ENCODE peak calls at places on chromosome 18, in four cellular contexts. One of them, this sample, is unnamed.

GRCh38 chr18:421236-422155 is 79.0 kb downstream of the COLEC12 start:
- DNase-seq in HepG2: peak; percentile 14
- DNase-seq in K562: no peak
- DNase-seq in HCT116: no peak
- DNase-seq in this sample: no peak

GRCh38 chr18:56284319-56284718 is 354.1 kb downstream of the TXNL1 start:
- DNase-seq in HCT116: no peak
- DNase-seq in K562: no peak
- DNase-seq in HepG2: no peak
- DNase-seq in this sample: no peak

GRCh38 chr18:56124186-56124585 is 514.2 kb downstream of the TXNL1 start:
- DNase-seq in HCT116: no peak
- DNase-seq in HepG2: no peak
- DNase-seq in K562: no peak
- DNase-seq in this sample: no peak

GRCh38 chr18:27704721-27705361 is 472.1 kb downstream of the CDH2 start:
- DNase-seq in HCT116: no peak
- DNase-seq in HepG2: no peak
- DNase-seq in K562: no peak
- DNase-seq in this sample: no peak

GRCh38 chr18:820591-821170 is 8.6 kb upstream of the YES1 start:
- DNase-seq in HCT116: no peak
- DNase-seq in HepG2: no peak
- DNase-seq in K562: no peak
- DNase-seq in this sample: no peak

GRCh38 chr18:35611518-35611917 is 30.0 kb downstream of the GALNT1 start:
- DNase-seq in K562: no peak
- DNase-seq in HCT116: no peak
- DNase-seq in HepG2: no peak
- DNase-seq in this sample: no peak

GRCh38 chr18:35573531-35573930 is 8.0 kb upstream of the GALNT1 start:
- DNase-seq in K562: no peak
- DNase-seq in HepG2: no peak
- DNase-seq in HCT116: no peak
- DNase-seq in this sample: no peak

GRCh38 chr18:26919656-26920055 is 54.1 kb upstream of the AQP4 start:
- DNase-seq in K562: no peak
- DNase-seq in HCT116: no peak
- DNase-seq in HepG2: no peak
- DNase-seq in this sample: no peak

GRCh38 chr18:69785466-69785865 is 162.2 kb downstream of the CD226 start:
- DNase-seq in HepG2: no peak
- DNase-seq in K562: no peak
- DNase-seq in HCT116: no peak
- DNase-seq in this sample: no peak

GRCh38 chr18:68660355-68661183 is 54.3 kb downstream of the TMX3 start:
- DNase-seq in HepG2: peak; percentile 33
- DNase-seq in K562: peak; percentile 8
- DNase-seq in HCT116: peak; percentile 29
- DNase-seq in this sample: peak; percentile 22

GRCh38 chr18:25137133-25137472 is 214.9 kb downstream of the ZNF521 start:
- DNase-seq in HCT116: no peak
- DNase-seq in HepG2: no peak
- DNase-seq in K562: no peak
- DNase-seq in this sample: no peak

GRCh38 chr18:46563317-46563716 is 93.7 kb downstream of the LOXHD1 start:
- DNase-seq in HCT116: no peak
- DNase-seq in HepG2: no peak
- DNase-seq in K562: no peak
- DNase-seq in this sample: no peak

GRCh38 chr18:24801011-24801410 is 340.6 kb downstream of the HRH4 start:
- DNase-seq in HepG2: no peak
- DNase-seq in HCT116: no peak
- DNase-seq in K562: no peak
- DNase-seq in this sample: no peak

GRCh38 chr18:46418657-46419260 is 238.3 kb downstream of the LOXHD1 start:
- DNase-seq in K562: no peak
- DNase-seq in HCT116: no peak
- DNase-seq in HepG2: no peak
- DNase-seq in this sample: no peak

GRCh38 chr18:49300538-49300937 is 159.9 kb downstream of the DYM start:
- DNase-seq in HCT116: no peak
- DNase-seq in HepG2: no peak
- DNase-seq in K562: no peak
- DNase-seq in this sample: no peak

GRCh38 chr18:25341861-25342260 is 10.1 kb downstream of the ZNF521 start:
- DNase-seq in HCT116: no peak
- DNase-seq in HepG2: no peak
- DNase-seq in K562: no peak
- DNase-seq in this sample: no peak

GRCh38 chr18:32158108-32158624 is 31.7 kb upstream of the MEP1B start:
- DNase-seq in HepG2: peak; percentile 81
- DNase-seq in HCT116: peak; percentile 85
- DNase-seq in K562: peak; percentile 67
- DNase-seq in this sample: peak; percentile 57

GRCh38 chr18:31942301-31942998 is 478 bp downstream of the TRAPPC8 start:
- DNase-seq in HepG2: no peak
- DNase-seq in HCT116: no peak
- DNase-seq in K562: peak; percentile 45
- DNase-seq in this sample: no peak

GRCh38 chr18:12366379-12366778 is 10.6 kb downstream of the AFG3L2 start:
- DNase-seq in K562: no peak
- DNase-seq in HepG2: no peak
- DNase-seq in HCT116: no peak
- DNase-seq in this sample: no peak

GRCh38 chr18:33355756-33356155 is 84.8 kb downstream of the CCDC178 start:
- DNase-seq in HepG2: no peak
- DNase-seq in K562: no peak
- DNase-seq in HCT116: no peak
- DNase-seq in this sample: no peak

GRCh38 chr18:58911241-58911640 is 46.6 kb downstream of the ZNF532 start:
- DNase-seq in HCT116: no peak
- DNase-seq in HepG2: no peak
- DNase-seq in K562: no peak
- DNase-seq in this sample: no peak

GRCh38 chr18:58135170-58135569 is 91.1 kb downstream of the NEDD4L start:
- DNase-seq in HepG2: peak; percentile 32
- DNase-seq in K562: no peak
- DNase-seq in HCT116: no peak
- DNase-seq in this sample: no peak

GRCh38 chr18:47254341-47254939 is 3.0 kb upstream of the SKOR2 start:
- DNase-seq in K562: peak; percentile 10
- DNase-seq in HepG2: peak; percentile 18
- DNase-seq in HCT116: no peak
- DNase-seq in this sample: no peak

GRCh38 chr18:44181951-44182350 is 498.7 kb upstream of the SETBP1 start:
- DNase-seq in HCT116: no peak
- DNase-seq in HepG2: no peak
- DNase-seq in K562: no peak
- DNase-seq in this sample: no peak

GRCh38 chr18:13296868-13297574 is 78.5 kb downstream of the LDLRAD4 start:
- DNase-seq in K562: no peak
- DNase-seq in HCT116: no peak
- DNase-seq in HepG2: no peak
- DNase-seq in this sample: no peak

GRCh38 chr18:3453540-3454364 is 3.8 kb downstream of the TGIF1 start:
- DNase-seq in HepG2: peak; percentile 96
- DNase-seq in K562: no peak
- DNase-seq in HCT116: no peak
- DNase-seq in this sample: no peak

GRCh38 chr18:65365245-65365955 is 385.4 kb upstream of the CDH7 start:
- DNase-seq in HCT116: no peak
- DNase-seq in K562: no peak
- DNase-seq in HepG2: no peak
- DNase-seq in this sample: no peak

GRCh38 chr18:33720133-33720532 is 142.1 kb downstream of the ASXL3 start:
- DNase-seq in HCT116: no peak
- DNase-seq in HepG2: no peak
- DNase-seq in K562: no peak
- DNase-seq in this sample: peak; percentile 17

GRCh38 chr18:34976899-34977786 is 64.1 kb upstream of the MAPRE2 start:
- DNase-seq in HCT116: no peak
- DNase-seq in K562: peak; percentile 42
- DNase-seq in HepG2: peak; percentile 70
- DNase-seq in this sample: no peak

GRCh38 chr18:48990497-48991298 is 39.9 kb upstream of the SMAD7 start:
- DNase-seq in K562: peak; percentile 25
- DNase-seq in HCT116: no peak
- DNase-seq in HepG2: peak; percentile 76
- DNase-seq in this sample: no peak

DNA sequence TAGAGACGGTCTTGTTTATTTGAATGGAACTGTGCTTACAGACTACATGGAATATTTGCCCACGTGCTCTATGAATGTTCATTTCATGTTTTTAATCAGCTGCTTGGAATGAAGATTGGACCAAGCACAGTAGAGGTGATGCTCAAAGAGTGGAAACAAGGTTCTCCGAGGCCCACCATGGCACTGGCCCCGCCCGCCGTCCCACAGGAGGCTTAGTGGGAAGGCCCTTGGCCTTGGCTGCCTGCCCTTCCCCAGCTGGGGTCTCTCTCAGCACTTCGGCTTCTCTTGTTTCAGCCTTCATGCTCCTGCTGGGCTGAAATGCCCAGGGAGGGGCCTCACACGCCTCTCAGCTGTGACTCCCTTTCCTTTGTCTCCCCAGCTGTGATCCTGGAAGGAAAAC is 833.1 kb downstream of the GALR1 start:
- DNase-seq in K562: no peak
- DNase-seq in HCT116: no peak
- DNase-seq in HepG2: no peak
- DNase-seq in this sample: no peak
- TF ChIP-seq TCF7L2 in K562: no peak
- TF ChIP-seq TCF7L2 in HCT116: no peak
- TF ChIP-seq TCF7L2 in HepG2: no peak
- TF ChIP-seq TCF7L2 in this sample: no peak

GRCh38 chr18:50776383-50776782 is 43.4 kb downstream of the MRO start:
- DNase-seq in K562: no peak
- DNase-seq in HCT116: no peak
- DNase-seq in HepG2: no peak
- DNase-seq in this sample: no peak
- TF ChIP-seq TCF7L2 in K562: no peak
- TF ChIP-seq TCF7L2 in HCT116: no peak
- TF ChIP-seq TCF7L2 in HepG2: no peak
- TF ChIP-seq TCF7L2 in this sample: no peak

GRCh38 chr18:29693334-29693733 is 1349.2 kb downstream of the DSC3 start:
- DNase-seq in K562: no peak
- DNase-seq in HCT116: no peak
- DNase-seq in HepG2: no peak
- DNase-seq in this sample: no peak
- TF ChIP-seq TCF7L2 in K562: no peak
- TF ChIP-seq TCF7L2 in HCT116: no peak
- TF ChIP-seq TCF7L2 in HepG2: no peak
- TF ChIP-seq TCF7L2 in this sample: no peak

GRCh38 chr18:51516478-51517038 is 319.1 kb upstream of the MEX3C start:
- DNase-seq in K562: no peak
- DNase-seq in HepG2: no peak
- DNase-seq in HCT116: no peak
- DNase-seq in this sample: no peak
- TF ChIP-seq TCF7L2 in K562: no peak
- TF ChIP-seq TCF7L2 in HepG2: no peak
- TF ChIP-seq TCF7L2 in HCT116: no peak
- TF ChIP-seq TCF7L2 in this sample: no peak

GRCh38 chr18:62978251-62979049 is 263.1 kb downstream of the PHLPP1 start:
- DNase-seq in HepG2: no peak
- DNase-seq in K562: no peak
- DNase-seq in HCT116: no peak
- DNase-seq in this sample: no peak

GRCh38 chr18:62981566-62981965 is 266.2 kb downstream of the PHLPP1 start:
- DNase-seq in HepG2: no peak
- DNase-seq in HCT116: no peak
- DNase-seq in K562: no peak
- DNase-seq in this sample: no peak

GRCh38 chr18:62979900-62980299 is 264.6 kb downstream of the PHLPP1 start:
- DNase-seq in HepG2: no peak
- DNase-seq in HCT116: no peak
- DNase-seq in K562: no peak
- DNase-seq in this sample: no peak

GRCh38 chr18:62977512-62977911 is 262.2 kb downstream of the PHLPP1 start:
- DNase-seq in K562: no peak
- DNase-seq in HCT116: no peak
- DNase-seq in HepG2: no peak
- DNase-seq in this sample: no peak

DNA sequence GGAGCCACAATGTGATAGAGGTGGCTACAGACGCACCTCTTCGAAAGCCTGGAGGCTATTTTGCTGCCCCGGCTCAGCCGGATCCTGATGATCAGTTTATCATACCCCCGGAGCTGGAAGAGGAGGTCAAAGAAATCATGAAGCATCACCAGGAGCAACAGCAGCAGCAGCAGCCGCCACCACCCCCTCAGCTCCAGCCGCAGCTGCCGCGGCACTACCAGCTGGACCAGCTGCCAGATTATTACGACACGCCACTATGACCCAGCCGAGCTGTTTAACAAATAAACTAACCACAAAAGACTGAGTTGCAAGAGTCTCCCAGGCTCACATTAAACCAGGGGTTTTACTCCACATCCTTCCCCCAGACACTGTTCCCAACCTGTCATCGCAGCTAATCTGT is 263.8 kb downstream of the PHLPP1 start:
- DNase-seq in K562: no peak
- DNase-seq in HepG2: no peak
- DNase-seq in HCT116: no peak
- DNase-seq in this sample: no peak
- TF ChIP-seq TCF7L2 in K562: no peak
- TF ChIP-seq TCF7L2 in HepG2: no peak
- TF ChIP-seq TCF7L2 in HCT116: no peak
- TF ChIP-seq TCF7L2 in this sample: no peak

GRCh38 chr18:38944446-38945024 is 1378.9 kb upstream of the CELF4 start:
- DNase-seq in K562: no peak
- DNase-seq in HepG2: no peak
- DNase-seq in HCT116: no peak
- DNase-seq in this sample: no peak

GRCh38 chr18:38940475-38940862 is 1374.9 kb upstream of the CELF4 start:
- DNase-seq in K562: no peak
- DNase-seq in HCT116: no peak
- DNase-seq in HepG2: no peak
- DNase-seq in this sample: no peak

GRCh38 chr18:38940863-38941531 is 1375.4 kb upstream of the CELF4 start:
- DNase-seq in HCT116: peak; percentile 77
- DNase-seq in K562: no peak
- DNase-seq in HepG2: peak; percentile 57
- DNase-seq in this sample: peak; percentile 12
- TF ChIP-seq TCF7L2 in HCT116: no peak
- TF ChIP-seq TCF7L2 in K562: no peak
- TF ChIP-seq TCF7L2 in HepG2: no peak
- TF ChIP-seq TCF7L2 in this sample: no peak

GRCh38 chr18:21303445-21303844 is 61.4 kb downstream of the GREB1L start:
- DNase-seq in HepG2: no peak
- DNase-seq in HCT116: peak; percentile 29
- DNase-seq in K562: no peak
- DNase-seq in this sample: no peak

GRCh38 chr18:21305621-21306020 is 63.6 kb downstream of the GREB1L start:
- DNase-seq in K562: no peak
- DNase-seq in HCT116: no peak
- DNase-seq in HepG2: no peak
- DNase-seq in this sample: no peak

GRCh38 chr18:21306368-21306767 is 64.3 kb downstream of the GREB1L start:
- DNase-seq in HCT116: no peak
- DNase-seq in K562: no peak
- DNase-seq in HepG2: no peak
- DNase-seq in this sample: no peak

GRCh38 chr18:21300616-21301200 is 58.7 kb downstream of the GREB1L start:
- DNase-seq in HepG2: no peak
- DNase-seq in K562: no peak
- DNase-seq in HCT116: no peak
- DNase-seq in this sample: no peak

GRCh38 chr18:21303913-21304312 is 61.9 kb downstream of the GREB1L start:
- DNase-seq in HepG2: no peak
- DNase-seq in K562: no peak
- DNase-seq in HCT116: peak; percentile 72
- DNase-seq in this sample: no peak
- TF ChIP-seq TCF7L2 in HepG2: no peak
- TF ChIP-seq TCF7L2 in K562: no peak
- TF ChIP-seq TCF7L2 in HCT116: peak; percentile 16
- TF ChIP-seq TCF7L2 in this sample: no peak